ENCODE peak calls at places on chromosomes 2 and 18, in six cellular contexts. C is breast epithelium, W is mammary epithelial cell, P is HFF-Myc, B is adrenal gland, O is uterus. Q is an unnamed sample.

GRCh38 chr2:15069149-15069548 is 436.6 kb downstream of the LRATD1 start:
- DNase-seq in P (no peak), B (no peak), W (no peak), C (no peak), O (no peak), Q (no peak)

GRCh38 chr2:172342611-172343010 is 84.8 kb upstream of the ITGA6 start:
- DNase-seq in O (no peak), W (no peak), B (no peak), P (no peak), C (no peak), Q (no peak)

GRCh38 chr2:108115868-108116267 is 123.9 kb upstream of the SULT1C3 start:
- DNase-seq in O (no peak), B (no peak), C (no peak), W (no peak), P (no peak), Q (no peak)

GRCh38 chr18:36504928-36505327 is 207.4 kb downstream of the FHOD3 start:
- DNase-seq in P (no peak), C (no peak), W (peak), B (no peak), O (no peak), Q (no peak)

GRCh38 chr2:19504400-19505198 is 146.2 kb upstream of the OSR1 start:
- DNase-seq in P (no peak), O (no peak), W (peak), C (no peak), B (no peak), Q (no peak)

GRCh38 chr2:71064110-71064611 is 4.3 kb upstream of the NAGK start:
- DNase-seq in C (no peak), B (no peak), W (peak), P (no peak), O (no peak), Q (no peak)

GRCh38 chr2:27807476-27807875 is 36.0 kb downstream of the MRPL33 start:
- DNase-seq in W (peak), P (no peak), C (no peak), O (peak), B (no peak), Q (no peak)

GRCh38 chr2:173298536-173299097 is 56.1 kb upstream of the CDCA7 start:
- DNase-seq in B (no peak), P (no peak), O (no peak), C (no peak), W (no peak), Q (no peak)

GRCh38 chr18:30177056-30177455 is 865.5 kb downstream of the DSC3 start:
- DNase-seq in O (no peak), P (no peak), B (no peak), W (peak), C (no peak), Q (no peak)

GRCh38 chr2:159262904-159263303 is 23.6 kb downstream of the WDSUB1 start:
- DNase-seq in W (no peak), O (no peak), C (no peak), P (no peak), B (no peak), Q (no peak)

GRCh38 chr2:190891913-190892312 is 11.3 kb downstream of the GLS start:
- DNase-seq in B (no peak), O (no peak), P (no peak), W (no peak), C (no peak), Q (no peak)

GRCh38 chr2:30421551-30422436 is 25.3 kb upstream of the LCLAT1 start:
- DNase-seq in C (no peak), W (peak), B (no peak), P (no peak), O (no peak), Q (no peak)

GRCh38 chr2:127621981-127622431 is 23.9 kb upstream of the GPR17 start:
- DNase-seq in W (no peak), P (no peak), O (peak), C (peak), B (peak), Q (peak)

GRCh38 chr2:124610141-124610540 is 585.1 kb downstream of the CNTNAP5 start:
- DNase-seq in B (no peak), C (no peak), P (no peak), O (no peak), W (no peak), Q (no peak)

GRCh38 chr18:7256959-7257742 is 26.3 kb downstream of the LRRC30 start:
- DNase-seq in O (no peak), W (no peak), P (no peak), B (no peak), C (no peak), Q (no peak)

GRCh38 chr2:136118819-136119716 is 1.1 kb upstream of the CXCR4 start:
- DNase-seq in O (no peak), B (peak), P (no peak), C (no peak), W (no peak), Q (no peak)

GRCh38 chr2:24675338-24675737 is 117.9 kb downstream of the PTRHD1 start:
- DNase-seq in W (no peak), P (no peak), C (no peak), B (no peak), O (no peak), Q (no peak)

GRCh38 chr2:20103514-20103913 is 52.1 kb upstream of the LAPTM4A start:
- DNase-seq in P (no peak), C (no peak), B (no peak), W (peak), O (no peak), Q (no peak)

GRCh38 chr2:230599854-230600253 is 112.8 kb upstream of the CAB39 start:
- DNase-seq in P (no peak), C (no peak), O (no peak), W (no peak), B (no peak), Q (no peak)

GRCh38 chr2:69559696-69560482 is 83.7 kb downstream of the AAK1 start:
- DNase-seq in O (no peak), C (no peak), W (peak), B (peak), P (no peak), Q (no peak)

GRCh38 chr2:11077411-11077810 is 77.9 kb upstream of the SLC66A3 start:
- DNase-seq in W (no peak), B (no peak), P (no peak), O (no peak), C (no peak), Q (no peak)

GRCh38 chr2:230762317-230762896 is 49.8 kb downstream of the CAB39 start:
- DNase-seq in B (no peak), W (peak), P (no peak), O (no peak), C (no peak), Q (no peak)

GRCh38 chr18:6775702-6776101 is 46.2 kb downstream of the ARHGAP28 start:
- DNase-seq in P (no peak), B (no peak), W (no peak), C (no peak), O (no peak), Q (no peak)

GRCh38 chr2:174493549-174494331 is 6.9 kb upstream of the GPR155 start:
- DNase-seq in P (no peak), O (no peak), B (no peak), W (no peak), C (no peak), Q (no peak)

GRCh38 chr2:158723921-158724802 is 71.0 kb upstream of the DAPL1 start:
- DNase-seq in C (peak), O (no peak), B (no peak), W (peak), P (no peak), Q (no peak)

GRCh38 chr2:170747921-170748320 is 22.3 kb upstream of the ERICH2 start:
- DNase-seq in P (peak), O (no peak), B (no peak), C (no peak), W (peak), Q (no peak)

GRCh38 chr2:105315314-105315713 is 14.2 kb downstream of the TGFBRAP1 start:
- DNase-seq in B (no peak), W (no peak), P (no peak), C (no peak), O (no peak), Q (no peak)

GRCh38 chr2:166180951-166181812 is 53.4 kb upstream of the SCN1A start:
- DNase-seq in P (peak), O (no peak), W (peak), B (peak), C (peak), Q (peak)

GRCh38 chr2:166179201-166179600 is 51.4 kb upstream of the SCN1A start:
- DNase-seq in P (no peak), O (no peak), C (no peak), W (no peak), B (no peak), Q (no peak)

GRCh38 chr2:166184789-166185188 is 57.0 kb upstream of the SCN1A start:
- DNase-seq in C (no peak), O (no peak), B (no peak), W (peak), P (no peak), Q (no peak)

GRCh38 chr2:166181813-166182154 is 54.0 kb upstream of the SCN1A start:
- DNase-seq in B (no peak), W (no peak), C (no peak), P (no peak), O (no peak), Q (no peak)
- TF ChIP-seq CTCF in B (no peak), W (no peak), C (no peak), P (no peak), O (no peak), Q (peak)

GRCh38 chr2:218890369-218890768 is 9.7 kb downstream of the WNT10A start:
- DNase-seq in O (no peak), C (no peak), W (no peak), B (no peak), P (no peak), Q (no peak)

GRCh38 chr2:218893349-218894167 is 12.9 kb downstream of the WNT10A start:
- DNase-seq in B (no peak), O (no peak), C (no peak), P (no peak), W (no peak), Q (no peak)

GRCh38 chr2:218891275-218892135 is 10.9 kb downstream of the WNT10A start:
- DNase-seq in W (no peak), B (no peak), O (no peak), P (no peak), C (no peak), Q (no peak)

GRCh38 chr2:218894168-218895157 is 13.8 kb downstream of the WNT10A start:
- DNase-seq in P (no peak), O (no peak), W (peak), B (no peak), C (no peak), Q (no peak)

GRCh38 chr2:218892693-218893348 is 12.2 kb downstream of the WNT10A start:
- DNase-seq in O (peak), C (no peak), W (peak), B (peak), P (no peak), Q (no peak)
- TF ChIP-seq CTCF in O (peak), C (no peak), W (peak), B (no peak), P (peak), Q (peak)

DNA sequence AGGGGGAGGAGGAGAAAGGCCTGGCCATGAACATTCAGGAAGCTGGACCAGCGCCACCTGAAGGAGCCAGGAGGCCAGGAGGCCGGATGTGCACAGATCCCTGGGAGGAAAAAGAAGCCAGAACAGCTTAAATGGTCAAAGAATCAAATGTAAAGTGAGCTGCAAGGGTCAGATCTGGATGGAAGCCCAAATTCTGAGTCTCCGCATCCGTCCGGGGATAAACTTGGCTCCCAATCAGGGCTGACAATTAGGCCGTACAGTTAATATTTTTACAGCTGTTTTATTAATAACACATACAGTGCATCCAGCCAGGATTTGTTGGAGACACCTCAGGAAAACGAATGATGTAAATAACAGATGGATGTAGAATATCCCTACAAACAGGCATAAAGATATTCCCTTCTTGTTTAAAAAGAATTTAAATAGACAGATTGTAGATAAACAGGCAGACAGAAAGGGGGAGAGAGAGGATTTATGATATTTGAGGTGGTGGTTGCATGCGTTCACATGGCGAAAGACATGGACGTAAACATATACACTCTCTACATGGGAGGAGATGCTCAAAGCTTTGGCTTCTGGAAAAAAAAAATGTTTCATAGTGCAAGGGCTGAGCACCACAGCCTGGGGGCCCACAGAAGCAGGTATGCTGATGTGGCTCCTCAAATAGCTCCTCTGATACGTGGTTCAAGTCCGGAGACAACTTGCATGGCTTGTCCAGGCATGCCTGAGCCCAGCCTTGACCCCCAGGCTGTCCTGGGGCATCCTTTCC is 495.3 kb upstream of the TCF4 start:
- DNase-seq in P (peak), B (peak), C (no peak), W (no peak), O (peak), Q (no peak)
- TF ChIP-seq CTCF in P (peak), B (no peak), C (no peak), W (no peak), O (no peak), Q (peak)

DNA sequence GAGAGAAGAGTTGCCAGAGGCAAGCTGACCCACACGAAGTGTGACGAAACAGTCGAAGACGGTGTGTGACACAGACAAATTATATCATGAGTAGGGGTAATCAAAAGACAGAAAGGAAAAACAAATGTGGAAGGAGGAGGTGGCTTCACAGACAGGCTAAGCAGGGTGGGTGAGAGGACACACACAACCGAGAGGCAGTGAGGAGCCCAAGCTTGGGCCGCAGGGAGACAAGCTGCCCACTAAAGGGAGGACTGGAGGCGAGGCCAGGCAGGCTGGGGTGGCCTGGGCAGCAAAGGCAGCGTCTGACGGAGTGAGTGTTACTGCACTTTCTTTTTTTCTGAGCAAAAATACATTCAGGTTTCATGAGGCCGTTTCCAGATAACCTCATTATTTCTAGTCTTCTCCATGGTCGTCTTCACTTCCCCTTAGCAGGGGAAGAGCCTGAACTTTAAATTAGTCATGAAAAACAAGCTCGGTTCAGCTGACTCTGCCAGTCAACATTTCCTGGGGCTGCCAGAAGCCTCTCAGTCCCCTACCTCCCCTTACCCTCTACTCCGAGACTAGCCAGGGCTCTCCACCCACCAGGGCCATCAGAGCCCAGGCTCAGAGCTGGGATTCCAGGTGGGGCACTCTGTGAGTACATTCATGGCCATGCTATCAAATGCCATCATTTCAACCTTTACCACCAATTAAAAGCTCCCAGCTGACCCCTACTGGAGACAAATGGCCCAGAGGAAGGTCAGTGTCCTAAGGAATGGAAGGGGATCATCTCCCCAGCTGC is 13.8 kb upstream of the ZFP36L2 start:
- DNase-seq in P (no peak), O (no peak), B (no peak), W (no peak), C (no peak), Q (no peak)
- TF ChIP-seq CTCF in P (peak), O (peak), B (no peak), W (no peak), C (no peak), Q (peak)

GRCh38 chr2:40284797-40285196 is 167.1 kb downstream of the SLC8A1 start:
- DNase-seq in W (no peak), B (no peak), C (no peak), P (no peak), O (no peak), Q (no peak)
- TF ChIP-seq CTCF in W (no peak), B (no peak), C (no peak), P (no peak), O (peak), Q (peak)

GRCh38 chr2:66050392-66050791 is 384.5 kb upstream of the MEIS1 start:
- DNase-seq in P (no peak), O (no peak), B (no peak), W (no peak), C (no peak), Q (no peak)
- TF ChIP-seq CTCF in P (no peak), O (no peak), B (no peak), W (no peak), C (no peak), Q (no peak)

DNA sequence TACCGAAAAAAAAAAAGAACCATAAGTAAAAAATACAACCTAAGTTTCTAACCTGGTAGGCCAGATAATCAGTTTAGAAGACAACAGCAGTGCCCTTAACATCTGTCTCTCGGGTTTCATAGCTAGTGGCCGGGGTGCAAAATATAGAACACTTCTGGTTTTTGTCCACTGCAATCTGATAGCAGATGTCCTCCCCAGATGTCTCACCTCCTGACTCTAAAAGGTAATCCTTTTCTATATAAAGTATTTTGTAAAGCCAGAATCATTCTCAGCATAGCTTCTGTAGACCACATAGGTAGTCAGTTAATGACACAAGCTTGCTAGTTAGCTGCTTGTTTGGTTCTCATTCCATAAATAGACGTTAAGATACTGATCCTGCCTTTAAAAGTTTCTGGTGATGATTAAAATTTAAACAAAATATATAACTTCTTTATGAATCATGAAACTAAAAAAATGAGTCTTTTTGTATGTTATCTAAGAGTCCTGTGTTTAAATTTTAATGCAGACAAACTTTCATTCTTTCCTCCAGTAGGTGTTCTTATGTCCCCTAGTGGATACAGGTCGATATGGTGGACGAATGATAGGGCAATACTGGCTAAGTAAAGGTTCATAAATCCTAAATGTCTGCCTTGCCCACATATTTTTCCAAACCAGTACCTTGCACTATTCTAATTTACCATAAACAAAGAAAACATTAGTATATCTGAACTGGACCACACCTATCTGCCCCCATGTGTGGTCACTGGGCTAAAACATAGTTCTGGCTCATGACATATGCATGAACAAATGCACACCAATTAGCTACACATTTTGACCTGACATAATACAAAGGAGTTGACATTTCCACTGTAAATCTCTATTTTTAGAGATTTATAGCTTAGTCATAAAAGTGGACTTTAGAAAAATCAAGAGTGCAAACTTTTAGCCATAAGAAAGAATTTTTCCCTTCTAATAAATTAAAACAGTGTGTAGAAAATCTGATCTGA is 171.0 kb downstream of the SRBD1 start:
- DNase-seq in O (no peak), W (no peak), P (no peak), B (no peak), C (no peak), Q (no peak)
- TF ChIP-seq CTCF in O (no peak), W (no peak), P (no peak), B (no peak), C (no peak), Q (peak)

Q was measured in chondrocyte.